ENCODE peak calls at places on chromosomes 12 and 14, in seven cellular contexts. Y, F, O, K, Z, B and S are unnamed samples.

GRCh38 chr14:76829650-76830421 is 3.6 kb downstream of the LRRC74A start:
- DNase-seq in K (no peak), B (no peak), O (no peak), Y (peak), F (peak), Z (peak), S (no peak)

GRCh38 chr12:115201928-115202327 is 518.0 kb upstream of the TBX3 start:
- DNase-seq in F (no peak), O (no peak), Z (no peak), Y (peak), K (no peak), B (no peak), S (no peak)

GRCh38 chr14:21102472-21103164 is 1.8 kb downstream of the TMEM253 start:
- DNase-seq in K (no peak), F (peak), O (no peak), Z (peak), Y (no peak), B (peak), S (no peak)

GRCh38 chr12:50112456-50113218 is 601 bp downstream of the COX14 start:
- DNase-seq in B (no peak), F (peak), Z (peak), K (peak), O (peak), Y (no peak), S (no peak)

GRCh38 chr12:58915634-58916033 is 4.7 kb downstream of the LRIG3 start:
- DNase-seq in B (no peak), O (no peak), Z (peak), K (no peak), Y (peak), F (no peak), S (peak)

GRCh38 chr14:69651653-69652052 is 40.3 kb downstream of the SUSD6 start:
- DNase-seq in O (no peak), K (no peak), Z (no peak), F (no peak), B (no peak), Y (no peak), S (peak)

GRCh38 chr12:117125275-117125613 is 26.0 kb upstream of the TESC start:
- DNase-seq in B (no peak), Y (no peak), F (peak), K (no peak), Z (no peak), O (no peak), S (no peak)

GRCh38 chr12:2582631-2583616 is 211.8 kb upstream of the FKBP4 start:
- DNase-seq in K (peak), Y (peak), O (peak), Z (peak), F (peak), B (peak), S (peak)

GRCh38 chr12:118060301-118061010 is 523 bp downstream of the WSB2 start:
- DNase-seq in O (no peak), Y (peak), K (peak), F (no peak), Z (peak), B (peak), S (no peak)

GRCh38 chr14:94056579-94057308 is 24.3 kb downstream of the DDX24 start:
- DNase-seq in Y (peak), O (peak), B (no peak), Z (no peak), F (no peak), K (no peak), S (no peak)

GRCh38 chr14:76121089-76121748 is 30.5 kb upstream of the GPATCH2L start:
- DNase-seq in Z (no peak), K (no peak), B (no peak), F (no peak), Y (no peak), O (peak), S (no peak)

GRCh38 chr14:80787876-80788275 is 153.7 kb downstream of the CEP128 start:
- DNase-seq in Z (no peak), K (no peak), O (no peak), Y (no peak), B (no peak), F (no peak), S (peak)

GRCh38 chr12:117045175-117045997 is 53.8 kb downstream of the TESC start:
- DNase-seq in Y (no peak), B (no peak), K (no peak), Z (no peak), F (peak), O (no peak), S (no peak)

GRCh38 chr12:123945441-123946151 is 27.0 kb downstream of the CCDC92 start:
- DNase-seq in B (peak), F (no peak), Y (no peak), O (no peak), Z (no peak), K (no peak), S (no peak)

GRCh38 chr14:55802986-55803431 is 223.0 kb downstream of the KTN1 start:
- DNase-seq in Z (no peak), B (no peak), F (no peak), Y (no peak), O (no peak), K (peak), S (peak)

GRCh38 chr12:88237954-88238353 is 95.8 kb downstream of the TMTC3 start:
- DNase-seq in B (no peak), F (no peak), O (no peak), K (no peak), Z (no peak), Y (peak), S (peak)

GRCh38 chr12:49763006-49763591 is 21.7 kb downstream of the TMBIM6 start:
- DNase-seq in F (peak), K (peak), Z (peak), O (peak), B (peak), Y (peak), S (peak)

GRCh38 chr14:99733551-99734405 is 49.7 kb downstream of the CYP46A1 start:
- DNase-seq in O (no peak), B (peak), Y (no peak), K (no peak), F (no peak), Z (no peak), S (no peak)

GRCh38 chr14:24818054-24818822 is 184.2 kb upstream of the GZMB start:
- DNase-seq in B (no peak), O (no peak), F (no peak), K (no peak), Y (no peak), Z (peak), S (no peak)

GRCh38 chr14:58072288-58073071 is 79.5 kb downstream of the ARMH4 start:
- DNase-seq in F (peak), B (peak), O (peak), Z (peak), K (peak), Y (peak), S (peak)

GRCh38 chr14:90903101-90903500 is 86.9 kb upstream of the TTC7B start:
- DNase-seq in Y (peak), F (peak), B (no peak), O (peak), K (peak), Z (peak), S (peak)

GRCh38 chr14:37087520-37087919 is 84.9 kb downstream of the SLC25A21 start:
- DNase-seq in K (no peak), O (no peak), Y (no peak), B (no peak), F (no peak), Z (no peak), S (no peak)

GRCh38 chr12:111367661-111368221 is 1.2 kb downstream of the PHETA1 start:
- DNase-seq in F (peak), K (no peak), B (no peak), Y (peak), O (no peak), Z (no peak), S (no peak)

GRCh38 chr12:122835693-122836026 is 403 bp downstream of the HIP1R start:
- DNase-seq in O (peak), Y (no peak), F (peak), Z (peak), B (peak), K (peak), S (no peak)

GRCh38 chr14:103522649-103523582 is at the start of gene CKB:
- DNase-seq in O (no peak), B (peak), Z (peak), Y (peak), K (peak), F (peak), S (no peak)

GRCh38 chr12:96364092-96364700 is 36.0 kb downstream of the CDK17 start:
- DNase-seq in Y (no peak), B (no peak), K (no peak), F (no peak), O (no peak), Z (no peak), S (no peak)

GRCh38 chr12:49261726-49262125 is 3.2 kb upstream of the TUBA1C start:
- DNase-seq in F (no peak), Y (no peak), K (no peak), O (no peak), B (no peak), Z (no peak), S (no peak)

GRCh38 chr12:55847603-55848329 is 5.0 kb upstream of the MMP19 start:
- DNase-seq in O (no peak), K (no peak), Z (peak), F (peak), Y (peak), B (no peak), S (peak)

GRCh38 chr14:33781267-33781666 is 169.6 kb downstream of the EGLN3 start:
- DNase-seq in K (no peak), Z (no peak), B (no peak), O (no peak), Y (peak), F (no peak), S (peak)

GRCh38 chr12:57031228-57031670 is 14.9 kb upstream of the TAC3 start:
- DNase-seq in Y (no peak), Z (no peak), O (peak), K (no peak), F (no peak), B (no peak), S (peak)

GRCh38 chr14:97058589-97058988 is 261.4 kb downstream of the VRK1 start:
- DNase-seq in F (no peak), Z (no peak), Y (no peak), K (no peak), O (no peak), B (no peak), S (no peak)

GRCh38 chr12:108720757-108721514 is 10.4 kb downstream of the CORO1C start:
- DNase-seq in B (no peak), F (no peak), O (no peak), Y (no peak), K (no peak), Z (no peak), S (peak)

GRCh38 chr14:24430143-24430681 is 458 bp downstream of the KHNYN start:
- DNase-seq in K (peak), B (peak), O (peak), Z (peak), F (peak), Y (peak), S (peak)

GRCh38 chr14:104661086-104661485 is 28.3 kb upstream of the INF2 start:
- DNase-seq in O (no peak), B (no peak), Z (no peak), F (no peak), K (no peak), Y (no peak), S (no peak)

GRCh38 chr12:62849398-62849797 is 85.6 kb downstream of the PPM1H start:
- DNase-seq in Y (no peak), K (no peak), B (no peak), Z (no peak), O (no peak), F (no peak), S (no peak)
- TF ChIP-seq CTCF in Y (no peak), K (no peak), B (no peak), Z (no peak), O (no peak), F (no peak), S (no peak)

DNA sequence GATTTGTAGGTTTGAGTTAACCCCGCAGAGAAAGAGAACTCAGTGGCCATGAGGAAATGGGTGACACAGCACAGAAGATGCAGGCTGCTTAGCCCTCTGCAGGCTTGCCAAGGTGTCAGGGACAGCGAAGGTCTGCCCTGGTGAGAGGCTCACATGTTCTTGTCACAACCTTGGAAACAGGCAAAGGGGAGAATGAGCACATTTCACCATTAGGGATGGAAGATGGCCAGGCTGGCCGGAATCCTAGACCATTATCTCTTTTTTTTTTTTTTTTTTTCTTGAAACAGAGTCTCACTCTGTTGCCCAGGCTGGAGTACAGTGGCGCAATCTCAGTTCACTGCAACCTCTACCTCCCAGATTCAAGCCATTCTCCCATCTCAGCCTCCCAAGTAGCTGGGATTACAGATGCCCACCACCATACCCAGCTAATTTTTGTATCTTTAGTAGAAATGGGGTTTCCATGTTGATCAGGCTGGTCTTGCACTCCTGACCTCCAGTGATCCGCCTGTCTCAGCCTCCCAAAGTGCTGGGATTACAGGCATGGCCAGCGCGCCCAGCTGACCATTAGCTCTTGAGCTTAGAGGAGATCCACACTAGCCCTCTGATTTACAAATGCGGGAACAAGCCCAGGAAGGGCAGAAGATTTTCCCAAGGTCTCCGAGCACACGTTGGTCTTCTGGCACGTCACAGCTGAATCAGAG is 34.6 kb downstream of the LTBP2 start:
- DNase-seq in Z (peak), Y (peak), F (no peak), B (no peak), O (no peak), K (no peak), S (no peak)
- TF ChIP-seq CTCF in Z (no peak), Y (no peak), F (no peak), B (no peak), O (no peak), K (no peak), S (no peak)

GRCh38 chr12:53268009-53268636 is at the start of gene ESPL1:
- DNase-seq in Y (peak), F (peak), K (peak), B (peak), Z (peak), O (peak), S (peak)
- TF ChIP-seq CTCF in Y (peak), F (peak), K (peak), B (peak), Z (peak), O (peak), S (no peak)

GRCh38 chr12:13864081-13864673 is 117.2 kb downstream of the GRIN2B start:
- DNase-seq in K (peak), Y (peak), O (peak), B (peak), F (peak), Z (peak), S (peak)
- TF ChIP-seq CTCF in K (peak), Y (peak), O (peak), B (peak), F (peak), Z (peak), S (peak)

GRCh38 chr12:132325733-132326130 is 3.7 kb downstream of the GALNT9 start:
- DNase-seq in O (no peak), Z (no peak), B (no peak), Y (no peak), K (no peak), F (no peak), S (no peak)
- TF ChIP-seq CTCF in O (no peak), Z (no peak), B (no peak), Y (no peak), K (no peak), F (no peak), S (no peak)

GRCh38 chr14:48129472-48129871 is 454.1 kb upstream of the MDGA2 start:
- DNase-seq in K (no peak), F (no peak), B (no peak), O (no peak), Y (no peak), Z (no peak), S (no peak)
- TF ChIP-seq CTCF in K (no peak), F (no peak), B (no peak), O (no peak), Y (no peak), Z (no peak), S (no peak)

DNA sequence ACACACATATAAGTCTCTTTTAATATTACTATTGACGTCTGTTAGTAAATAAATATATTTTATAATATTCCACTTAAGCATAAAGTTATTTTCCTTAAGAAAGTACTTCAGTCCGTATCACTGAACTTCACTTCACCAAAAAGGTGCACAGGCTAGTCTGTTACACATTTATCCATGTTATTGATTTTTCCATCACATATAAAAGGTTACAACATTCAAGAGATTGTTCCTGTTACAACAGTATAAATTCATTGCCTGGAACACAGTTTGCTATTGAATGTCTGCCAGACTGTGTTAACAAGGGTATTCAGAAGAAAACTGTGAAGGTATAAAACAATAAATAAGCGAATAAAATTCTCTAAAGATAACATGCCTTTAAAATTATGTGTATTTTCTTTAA is 175.9 kb downstream of the NTS start:
- DNase-seq in B (no peak), K (no peak), F (no peak), O (no peak), Y (no peak), Z (no peak), S (no peak)
- TF ChIP-seq CTCF in B (no peak), K (no peak), F (no peak), O (no peak), Y (no peak), Z (no peak), S (no peak)

GRCh38 chr14:39030209-39030608 is 72.8 kb downstream of the SEC23A start:
- DNase-seq in F (no peak), Z (no peak), K (no peak), B (no peak), O (no peak), Y (no peak), S (no peak)
- TF ChIP-seq CTCF in F (no peak), Z (no peak), K (no peak), B (no peak), O (no peak), Y (no peak), S (no peak)

GRCh38 chr12:119156401-119156800 is 22.3 kb upstream of the HSPB8 start:
- DNase-seq in Y (no peak), B (peak), Z (no peak), K (no peak), F (peak), O (no peak), S (no peak)
- TF ChIP-seq CTCF in Y (no peak), B (peak), Z (no peak), K (no peak), F (no peak), O (no peak), S (no peak)